ENCODE peak calls at places on chromosomes 3 and 15, in six cellular contexts. D is HCT116, Q is neural progenitor cell, U is SK-N-SH, R is PC-3, X is GM23338. F is an unnamed sample.

GRCh38 chr3:10248984-10249748 is 907 bp downstream of the TATDN2 start:
- DNase-seq in U (peak), X (peak), Q (peak), R (peak), D (no peak), F (peak)

GRCh38 chr3:108471346-108471935 is 39.0 kb downstream of the MYH15 start:
- DNase-seq in X (no peak), R (peak), Q (no peak), D (peak), U (no peak), F (no peak)

GRCh38 chr3:192299921-192300320 is 427.4 kb downstream of the FGF12 start:
- DNase-seq in D (no peak), Q (no peak), U (no peak), X (peak), R (no peak), F (no peak)

GRCh38 chr3:85342915-85343314 is 384.1 kb downstream of the CADM2 start:
- DNase-seq in X (peak), Q (peak), D (no peak), U (peak), R (peak), F (peak)

GRCh38 chr15:60009124-60009523 is 5.0 kb downstream of the FOXB1 start:
- DNase-seq in D (no peak), R (peak), X (peak), Q (no peak), U (no peak), F (no peak)

GRCh38 chr15:31326729-31327673 is at the start of gene KLF13:
- DNase-seq in R (peak), D (no peak), Q (peak), U (peak), X (no peak), F (no peak)

GRCh38 chr3:45008117-45008516 is 18.0 kb upstream of the CLEC3B start:
- DNase-seq in Q (no peak), U (no peak), R (no peak), X (no peak), D (no peak), F (no peak)

GRCh38 chr3:137174514-137174913 is 216.7 kb downstream of the IL20RB start:
- DNase-seq in Q (peak), R (no peak), X (no peak), D (no peak), U (no peak), F (no peak)

GRCh38 chr15:101318147-101318809 is 23.2 kb upstream of the SNRPA1 start:
- DNase-seq in D (no peak), U (no peak), X (no peak), R (no peak), Q (no peak), F (no peak)

GRCh38 chr3:61796088-61796680 is 234.8 kb downstream of the PTPRG start:
- DNase-seq in R (no peak), Q (peak), X (no peak), D (no peak), U (no peak), F (no peak)

GRCh38 chr15:40190591-40190990 is 29.7 kb downstream of the BUB1B start:
- DNase-seq in R (peak), U (no peak), X (no peak), Q (no peak), D (no peak), F (no peak)

GRCh38 chr3:196115678-196116083 is 33.8 kb upstream of the TFRC start:
- DNase-seq in Q (no peak), D (no peak), X (no peak), R (no peak), U (no peak), F (no peak)

GRCh38 chr3:10196389-10197052 is 31.8 kb downstream of the IRAK2 start:
- DNase-seq in D (no peak), U (no peak), X (no peak), Q (no peak), R (peak), F (peak)

GRCh38 chr3:152650177-152650576 is 184.8 kb upstream of the P2RY1 start:
- DNase-seq in Q (no peak), X (no peak), D (no peak), U (no peak), R (no peak), F (no peak)

GRCh38 chr3:162354343-162354742 is 857.7 kb downstream of the OTOL1 start:
- DNase-seq in U (no peak), R (no peak), D (no peak), Q (no peak), X (peak), F (no peak)

GRCh38 chr3:31010491-31010890 is 116.0 kb upstream of the GADL1 start:
- DNase-seq in R (peak), D (no peak), X (no peak), U (no peak), Q (no peak), F (no peak)

GRCh38 chr3:111598139-111598538 is 3.0 kb upstream of the ZBED2 start:
- DNase-seq in Q (no peak), X (no peak), D (no peak), R (no peak), U (no peak), F (no peak)

GRCh38 chr15:86493884-86494283 is 414.2 kb downstream of the AGBL1 start:
- DNase-seq in X (no peak), D (no peak), R (no peak), U (no peak), Q (no peak), F (no peak)

GRCh38 chr15:89198196-89198595 is 23.2 kb downstream of the RLBP1 start:
- DNase-seq in Q (no peak), U (no peak), D (no peak), R (no peak), X (no peak), F (no peak)

GRCh38 chr15:65833501-65834220 is 35.6 kb upstream of the RAB11A start:
- DNase-seq in D (no peak), R (peak), Q (no peak), X (no peak), U (peak), F (no peak)

GRCh38 chr3:138434875-138435772 is 708 bp downstream of the ESYT3 start:
- DNase-seq in X (peak), D (no peak), R (no peak), Q (peak), U (peak), F (no peak)

GRCh38 chr3:138438896-138439295 is 4.5 kb downstream of the ESYT3 start:
- DNase-seq in R (peak), X (no peak), D (no peak), U (no peak), Q (no peak), F (no peak)

GRCh38 chr3:138435840-138436239 is 1.4 kb downstream of the ESYT3 start:
- DNase-seq in R (no peak), D (no peak), X (no peak), U (no peak), Q (no peak), F (no peak)

GRCh38 chr3:138439646-138440045 is 5.2 kb downstream of the ESYT3 start:
- DNase-seq in X (no peak), R (no peak), U (peak), D (no peak), Q (no peak), F (no peak)

DNA sequence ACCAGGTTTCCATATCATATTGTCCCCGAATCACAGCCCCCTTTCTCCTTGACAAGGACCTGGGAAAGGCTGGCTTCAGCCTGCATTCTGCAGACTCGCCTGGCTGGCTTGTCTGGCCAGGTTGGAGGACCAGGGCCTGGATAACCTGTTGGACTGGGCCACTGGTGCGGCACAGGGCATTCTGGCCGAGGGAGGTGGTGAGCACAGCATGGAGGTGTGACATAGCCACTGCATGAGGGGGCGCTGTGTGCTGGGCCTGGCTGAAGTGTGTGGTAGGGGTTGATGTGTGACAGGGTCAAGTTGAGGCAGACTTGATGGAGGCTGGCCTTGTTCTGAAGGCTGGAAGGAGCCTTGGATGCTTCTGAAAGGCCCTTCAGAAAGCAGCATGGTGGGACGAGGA is 2.9 kb downstream of the ESYT3 start:
- DNase-seq in X (no peak), U (peak), D (no peak), Q (no peak), R (no peak), F (no peak)
- TF ChIP-seq CTCF in X (peak), U (no peak), D (no peak), Q (no peak), R (no peak), F (no peak)

GRCh38 chr15:50798684-50799083 is 33.2 kb upstream of the SPPL2A start:
- DNase-seq in R (peak), D (no peak), X (no peak), Q (no peak), U (no peak), F (no peak)

GRCh38 chr15:50803479-50803878 is 38.0 kb upstream of the SPPL2A start:
- DNase-seq in U (no peak), R (no peak), Q (no peak), D (no peak), X (no peak), F (no peak)

GRCh38 chr15:50800715-50801114 is 35.2 kb upstream of the SPPL2A start:
- DNase-seq in Q (no peak), X (no peak), U (no peak), R (no peak), D (no peak), F (peak)

GRCh38 chr15:50794102-50794501 is 28.6 kb upstream of the SPPL2A start:
- DNase-seq in D (no peak), X (no peak), Q (no peak), R (no peak), U (no peak), F (no peak)

GRCh38 chr15:50797926-50798325 is 32.4 kb upstream of the SPPL2A start:
- DNase-seq in D (no peak), Q (no peak), R (peak), U (no peak), X (no peak), F (no peak)
- TF ChIP-seq EZH2phosphoT487 in D (no peak), Q (no peak), R (no peak), U (no peak), X (no peak), F (no peak)

GRCh38 chr15:57570994-57571393 is 20.7 kb upstream of the MYZAP start:
- DNase-seq in D (peak), Q (no peak), R (peak), X (no peak), U (no peak), F (no peak)

GRCh38 chr15:57570340-57570739 is 21.4 kb upstream of the MYZAP start:
- DNase-seq in X (peak), Q (no peak), R (no peak), D (no peak), U (no peak), F (no peak)

GRCh38 chr15:57565326-57565725 is 26.4 kb upstream of the MYZAP start:
- DNase-seq in D (no peak), U (no peak), X (peak), R (peak), Q (no peak), F (no peak)

GRCh38 chr15:57566840-57567239 is 24.9 kb upstream of the MYZAP start:
- DNase-seq in D (no peak), Q (no peak), X (no peak), U (no peak), R (peak), F (no peak)

GRCh38 chr15:57567909-57568308 is 23.8 kb upstream of the MYZAP start:
- DNase-seq in D (no peak), R (no peak), X (no peak), Q (no peak), U (no peak), F (no peak)
- H3K4me2 ChIP-seq in D (no peak), R (no peak), X (no peak), Q (no peak), U (no peak), F (no peak)

DNA sequence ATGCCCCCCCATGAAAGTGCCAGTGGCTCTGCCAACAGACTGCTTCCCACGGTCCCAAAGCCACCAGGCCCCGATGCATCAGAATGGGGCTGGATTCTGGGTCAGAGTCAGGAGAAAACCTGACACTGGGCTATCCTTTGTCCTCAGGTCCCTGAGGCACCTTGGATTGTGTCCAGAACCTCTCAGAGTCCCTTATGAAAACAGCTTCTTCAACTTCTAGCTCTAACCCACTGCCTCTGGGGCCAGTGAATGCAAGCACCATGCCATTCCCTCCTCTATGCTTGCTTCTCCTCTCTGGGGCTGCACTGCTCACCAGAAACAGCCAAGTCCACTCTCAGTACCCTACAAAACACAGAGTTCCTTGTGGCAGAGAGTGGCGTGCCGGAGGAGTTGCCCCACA is 9.9 kb downstream of the CRABP1 start:
- DNase-seq in Q (no peak), U (no peak), D (no peak), X (no peak), R (no peak), F (no peak)
- TF ChIP-seq CTCF in Q (no peak), U (no peak), D (no peak), X (no peak), R (no peak), F (no peak)

DNA sequence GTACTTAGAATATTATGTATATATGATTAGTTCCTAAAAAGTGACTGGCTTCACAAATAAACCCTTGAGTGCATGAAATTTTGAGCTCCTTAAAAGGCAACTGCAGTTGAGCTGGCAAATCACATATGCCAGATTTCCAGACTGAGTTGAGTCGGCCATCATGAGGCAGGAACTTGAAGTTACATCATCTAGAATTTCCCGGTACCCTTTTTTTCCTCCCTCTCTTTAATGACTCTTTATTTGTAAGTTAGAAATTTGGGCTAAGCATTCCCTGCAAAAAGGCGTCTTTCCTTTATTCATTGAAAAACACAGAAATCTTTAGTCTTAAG is 162.6 kb downstream of the FNDC3B start:
- DNase-seq in U (no peak), R (no peak), Q (no peak), D (no peak), X (no peak), F (no peak)
- TF ChIP-seq EZH2phosphoT487 in U (no peak), R (no peak), Q (no peak), D (no peak), X (no peak), F (no peak)

GRCh38 chr3:190863119-190863465 is 598 bp upstream of the GMNC start:
- DNase-seq in D (no peak), X (no peak), U (no peak), Q (no peak), R (peak), F (peak)
- H3K4me2 ChIP-seq in D (peak), X (peak), U (peak), Q (peak), R (peak), F (peak)

GRCh38 chr3:1087066-1087555 is 5.7 kb upstream of the CNTN6 start:
- DNase-seq in D (no peak), U (no peak), R (peak), Q (peak), X (peak), F (peak)
- TF ChIP-seq CTCF in D (no peak), U (peak), R (no peak), Q (peak), X (peak), F (peak)

GRCh38 chr3:159323848-159324247 is 522.0 kb downstream of the MFSD1 start:
- DNase-seq in X (no peak), R (peak), U (no peak), D (no peak), Q (no peak), F (no peak)

GRCh38 chr3:159319156-159319555 is 517.3 kb downstream of the MFSD1 start:
- DNase-seq in X (no peak), U (no peak), Q (no peak), D (no peak), R (no peak), F (no peak)

GRCh38 chr3:159326998-159327397 is 525.1 kb downstream of the MFSD1 start:
- DNase-seq in R (no peak), Q (no peak), X (no peak), D (no peak), U (no peak), F (no peak)

GRCh38 chr3:159322322-159322939 is 520.6 kb downstream of the MFSD1 start:
- DNase-seq in D (peak), R (peak), U (peak), Q (peak), X (peak), F (peak)
- TF ChIP-seq EZH2phosphoT487 in D (no peak), R (no peak), U (no peak), Q (no peak), X (no peak), F (no peak)